ENCODE peak calls at places on chromosome 9, in nine cellular contexts. P is vagina, O is esophagus muscularis mucosa, N is endothelial cell of umbilical vein, U is prostate gland, W is IMR-90, X is spleen, M is stomach, R is tibial nerve. Q is an unnamed sample.

GRCh38 chr9:131180454-131180853 is 55.1 kb downstream of the NUP214 start:
- DNase-seq in P (no peak), U (no peak), X (no peak), N (no peak), O (no peak), R (no peak), M (no peak), W (peak), Q (no peak)

GRCh38 chr9:106075991-106076390 is 381.6 kb downstream of the TMEM38B start:
- DNase-seq in R (no peak), X (no peak), O (no peak), N (no peak), W (peak), P (no peak), M (no peak), U (peak), Q (no peak)

GRCh38 chr9:128724744-128725211 is 851 bp upstream of the ZDHHC12 start:
- DNase-seq in M (peak), N (peak), U (peak), O (no peak), R (peak), X (peak), W (peak), P (no peak), Q (peak)

GRCh38 chr9:90975666-90976538 is 174.3 kb downstream of the SYK start:
- DNase-seq in M (no peak), U (no peak), X (no peak), W (no peak), N (no peak), O (no peak), R (no peak), P (no peak), Q (peak)

GRCh38 chr9:106862946-106863740 is at the start of gene ZNF462:
- DNase-seq in X (no peak), W (peak), R (peak), M (no peak), O (no peak), N (peak), U (peak), P (no peak), Q (no peak)

GRCh38 chr9:37464426-37465248 is 613 bp downstream of the ZBTB5 start:
- DNase-seq in P (peak), R (peak), U (peak), X (peak), M (peak), O (peak), W (peak), N (peak), Q (peak)

GRCh38 chr9:93064392-93065124 is 6.1 kb downstream of the SUSD3 start:
- DNase-seq in O (no peak), U (peak), W (no peak), N (no peak), R (no peak), M (peak), P (no peak), X (peak), Q (peak)

GRCh38 chr9:126927419-126927818 is 12.8 kb downstream of the RALGPS1 start:
- DNase-seq in M (no peak), X (no peak), W (no peak), U (no peak), N (no peak), O (no peak), P (no peak), R (no peak), Q (no peak)

GRCh38 chr9:119009253-119009652 is 360.0 kb downstream of the BRINP1 start:
- DNase-seq in P (no peak), O (no peak), X (no peak), N (no peak), R (no peak), M (no peak), W (no peak), U (no peak), Q (no peak)

GRCh38 chr9:113349044-113349433 is 302 bp upstream of the BSPRY start:
- DNase-seq in W (no peak), X (no peak), N (no peak), U (no peak), M (no peak), R (no peak), P (no peak), O (no peak), Q (peak)

GRCh38 chr9:76374702-76375543 is 19.3 kb downstream of the RFK start:
- DNase-seq in M (peak), U (no peak), R (peak), O (peak), X (no peak), W (peak), N (peak), P (peak), Q (no peak)

GRCh38 chr9:286091-286740 is 71.6 kb downstream of the DOCK8 start:
- DNase-seq in N (no peak), R (no peak), W (no peak), M (no peak), P (no peak), O (no peak), X (no peak), U (no peak), Q (no peak)

GRCh38 chr9:79581388-79581787 is 9.6 kb downstream of the TLE4 start:
- DNase-seq in X (no peak), W (peak), M (peak), N (peak), U (no peak), P (no peak), R (no peak), O (no peak), Q (no peak)

DNA sequence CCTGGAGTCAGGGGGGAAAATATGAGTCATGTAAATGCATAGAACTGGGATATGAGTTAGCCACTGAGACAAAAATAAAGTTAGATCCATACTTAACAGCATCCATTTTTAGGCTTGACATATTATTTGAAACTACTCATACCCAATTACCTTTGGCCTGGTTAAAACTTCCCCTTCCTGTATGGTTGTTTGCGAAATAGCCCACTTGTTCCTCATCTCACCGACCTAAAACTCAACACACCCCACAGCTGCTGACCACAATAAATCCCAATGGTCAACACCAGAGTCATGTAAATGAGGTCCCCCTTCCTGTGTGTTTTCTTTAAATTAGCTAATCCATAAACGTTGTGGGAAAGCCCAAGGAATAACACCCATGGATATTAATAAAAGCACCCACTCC is 55.2 kb upstream of the TMEM215 start:
- DNase-seq in W (no peak), R (no peak), N (no peak), X (no peak), M (no peak), O (no peak), P (no peak), U (no peak), Q (peak)
- TF ChIP-seq POLR2A in W (no peak), R (no peak), N (no peak), X (no peak), M (no peak), O (no peak), P (no peak), U (no peak), Q (no peak)

GRCh38 chr9:124205686-124206352 is 51.9 kb upstream of the NEK6 start:
- DNase-seq in M (no peak), O (no peak), X (no peak), W (no peak), R (no peak), N (no peak), U (no peak), P (no peak), Q (no peak)

GRCh38 chr9:124208571-124208970 is 49.2 kb upstream of the NEK6 start:
- DNase-seq in W (no peak), N (no peak), U (no peak), M (no peak), P (no peak), X (no peak), O (no peak), R (no peak), Q (no peak)

GRCh38 chr9:124209279-124209678 is 48.5 kb upstream of the NEK6 start:
- DNase-seq in P (no peak), X (no peak), O (no peak), M (no peak), W (no peak), R (no peak), N (no peak), U (no peak), Q (no peak)

GRCh38 chr9:124203818-124204217 is 53.9 kb upstream of the NEK6 start:
- DNase-seq in W (no peak), R (no peak), O (no peak), U (no peak), P (no peak), M (no peak), X (no peak), N (no peak), Q (no peak)

GRCh38 chr9:124206391-124206790 is 51.4 kb upstream of the NEK6 start:
- DNase-seq in R (no peak), N (no peak), X (no peak), W (no peak), P (no peak), M (no peak), O (no peak), U (no peak), Q (no peak)
- H3K4me3 ChIP-seq in R (no peak), N (no peak), X (no peak), W (no peak), P (no peak), M (no peak), O (no peak), U (no peak), Q (no peak)

GRCh38 chr9:18768951-18769622 is 263.9 kb downstream of the SAXO1 start:
- DNase-seq in P (no peak), N (no peak), R (no peak), M (no peak), U (no peak), O (no peak), X (no peak), W (no peak), Q (no peak)
- TF ChIP-seq POLR2A in P (no peak), N (no peak), R (no peak), M (no peak), U (no peak), O (no peak), X (no peak), W (no peak), Q (no peak)

GRCh38 chr9:4739587-4740372 is 1.2 kb downstream of the AK3 start:
- DNase-seq in P (no peak), R (no peak), U (no peak), X (no peak), N (no peak), M (peak), O (no peak), W (no peak), Q (peak)
- H3K4me3 ChIP-seq in P (peak), R (peak), U (peak), X (peak), N (peak), M (peak), O (peak), W (peak), Q (peak)